ENCODE peak calls at places on chromosomes 7 and 10, in nine cellular contexts. Q is choroid plexus epithelial cell; X is IMR-90; P is brain microvascular endothelial cell; E is lung; T is neural progenitor cell; B is CD4-positive, alpha-beta T cell; S is heart right ventricle; M is CD8-positive, alpha-beta T cell. L is an unnamed sample.
A peak's percentile ranks its signal among the peaks of the same experiment; 100 is the strongest.

GRCh38 chr7:33753881-33754525 is 151.3 kb upstream of the BMPER start:
- DNase-seq in E (no peak), P (no peak), S (no peak), Q (no peak), T (no peak), B (no peak), X (peak; percentile 20), M (no peak), L (no peak)

GRCh38 chr10:12412671-12413368 is 63.5 kb downstream of the CAMK1D start:
- DNase-seq in P (no peak), T (no peak), B (no peak), E (no peak), S (no peak), M (peak; percentile 34), Q (no peak), X (no peak), L (no peak)

GRCh38 chr10:51832652-51833383 is 133.4 kb upstream of the CSTF2T start:
- DNase-seq in S (no peak), T (peak; percentile 16), P (peak; percentile 78), B (no peak), E (no peak), M (no peak), X (peak; percentile 93), Q (peak; percentile 76), L (peak; percentile 68)

GRCh38 chr7:122885583-122886356 is 490 bp downstream of the CADPS2 start:
- DNase-seq in M (no peak), T (peak; percentile 83), P (peak; percentile 51), X (no peak), E (peak; percentile 32), S (peak; percentile 30), Q (peak; percentile 60), B (no peak), L (peak; percentile 43)

GRCh38 chr7:117012284-117013174 is 59.2 kb downstream of the ST7 start:
- DNase-seq in S (no peak), E (no peak), P (peak; percentile 51), T (peak; percentile 42), M (no peak), Q (peak; percentile 79), B (no peak), X (peak; percentile 66), L (peak; percentile 61)

GRCh38 chr7:39741942-39742623 is 118.7 kb downstream of the RALA start:
- DNase-seq in E (no peak), X (peak; percentile 41), Q (peak; percentile 52), P (peak; percentile 4), T (peak; percentile 78), B (peak; percentile 28), M (peak; percentile 56), S (no peak), L (peak; percentile 24)

GRCh38 chr7:151432658-151433521 is 7.1 kb downstream of the CRYGN start:
- DNase-seq in T (no peak), Q (no peak), X (no peak), S (no peak), P (no peak), B (peak; percentile 38), M (peak; percentile 44), E (no peak), L (no peak)

GRCh38 chr10:24207781-24208611 is 942 bp upstream of the KIAA1217 start:
- DNase-seq in Q (peak; percentile 50), E (peak; percentile 33), X (no peak), P (no peak), T (peak; percentile 51), S (peak; percentile 73), M (no peak), B (no peak), L (peak; percentile 25)

GRCh38 chr7:99036531-99037175 is 107.3 kb downstream of the SMURF1 start:
- DNase-seq in X (peak; percentile 65), M (no peak), T (peak; percentile 73), S (no peak), P (peak; percentile 48), Q (peak; percentile 90), E (no peak), B (no peak), L (peak; percentile 96)
- TF ChIP-seq CTCF in X (peak; percentile 32), M (no peak), T (peak; percentile 62), S (peak; percentile 38), P (peak; percentile 70), Q (peak; percentile 77), E (no peak), B (no peak), L (peak; percentile 52)

GRCh38 chr7:156019308-156019707 is 207.0 kb upstream of the SHH start:
- DNase-seq in P (no peak), M (no peak), B (no peak), S (no peak), T (no peak), Q (no peak), E (no peak), X (no peak), L (no peak)

GRCh38 chr7:156019776-156020565 is 207.7 kb upstream of the SHH start:
- DNase-seq in Q (no peak), S (no peak), M (no peak), B (no peak), P (no peak), T (no peak), E (no peak), X (no peak), L (no peak)

GRCh38 chr7:156022483-156023459 is 210.5 kb upstream of the SHH start:
- DNase-seq in B (no peak), T (no peak), P (no peak), E (no peak), S (no peak), Q (no peak), M (no peak), X (no peak), L (no peak)

GRCh38 chr7:156021476-156021875 is 209.2 kb upstream of the SHH start:
- DNase-seq in M (no peak), P (no peak), X (no peak), Q (no peak), B (no peak), S (no peak), T (no peak), E (no peak), L (no peak)

DNA sequence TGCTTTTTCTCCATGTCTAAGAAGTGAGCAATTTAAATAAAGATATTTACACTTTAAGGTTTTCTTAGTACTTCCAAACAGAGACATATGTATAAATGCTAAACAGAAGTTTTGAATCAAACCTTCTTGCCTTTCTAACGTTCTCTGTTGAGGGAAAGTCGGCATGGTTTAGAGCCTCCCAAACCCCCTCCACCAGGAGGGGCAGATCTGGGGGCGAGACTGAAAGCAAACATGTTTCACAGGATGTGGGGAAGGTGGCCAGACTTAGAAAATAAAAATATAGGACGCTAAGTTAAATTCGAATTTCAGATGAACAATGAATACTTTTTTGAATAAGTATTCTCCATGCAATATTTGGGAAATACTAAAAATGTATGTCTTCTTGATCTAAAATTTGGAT is 208.3 kb upstream of the SHH start:
- DNase-seq in E (no peak), P (no peak), M (no peak), S (no peak), T (no peak), Q (no peak), B (no peak), X (no peak), L (no peak)
- TF ChIP-seq CTCF in E (no peak), P (no peak), M (no peak), S (no peak), T (no peak), Q (no peak), B (no peak), X (no peak), L (no peak)

GRCh38 chr7:50783304-50783703 is 608 bp upstream of the GRB10 start:
- DNase-seq in S (no peak), X (no peak), B (no peak), Q (no peak), T (no peak), M (no peak), E (no peak), P (no peak), L (no peak)

GRCh38 chr7:50781894-50782293 is 802 bp downstream of the GRB10 start:
- DNase-seq in X (no peak), T (no peak), P (no peak), E (no peak), Q (no peak), B (no peak), S (no peak), M (no peak), L (no peak)

GRCh38 chr7:50781371-50781770 is 1.3 kb downstream of the GRB10 start:
- DNase-seq in B (peak; percentile 7), P (no peak), E (no peak), M (peak; percentile 51), S (peak; percentile 24), Q (no peak), T (peak; percentile 60), X (no peak), L (no peak)

GRCh38 chr7:50783801-50784507 is 1.3 kb upstream of the GRB10 start:
- DNase-seq in B (no peak), X (peak; percentile 29), P (no peak), E (no peak), M (no peak), T (no peak), Q (peak; percentile 61), S (no peak), L (no peak)

DNA sequence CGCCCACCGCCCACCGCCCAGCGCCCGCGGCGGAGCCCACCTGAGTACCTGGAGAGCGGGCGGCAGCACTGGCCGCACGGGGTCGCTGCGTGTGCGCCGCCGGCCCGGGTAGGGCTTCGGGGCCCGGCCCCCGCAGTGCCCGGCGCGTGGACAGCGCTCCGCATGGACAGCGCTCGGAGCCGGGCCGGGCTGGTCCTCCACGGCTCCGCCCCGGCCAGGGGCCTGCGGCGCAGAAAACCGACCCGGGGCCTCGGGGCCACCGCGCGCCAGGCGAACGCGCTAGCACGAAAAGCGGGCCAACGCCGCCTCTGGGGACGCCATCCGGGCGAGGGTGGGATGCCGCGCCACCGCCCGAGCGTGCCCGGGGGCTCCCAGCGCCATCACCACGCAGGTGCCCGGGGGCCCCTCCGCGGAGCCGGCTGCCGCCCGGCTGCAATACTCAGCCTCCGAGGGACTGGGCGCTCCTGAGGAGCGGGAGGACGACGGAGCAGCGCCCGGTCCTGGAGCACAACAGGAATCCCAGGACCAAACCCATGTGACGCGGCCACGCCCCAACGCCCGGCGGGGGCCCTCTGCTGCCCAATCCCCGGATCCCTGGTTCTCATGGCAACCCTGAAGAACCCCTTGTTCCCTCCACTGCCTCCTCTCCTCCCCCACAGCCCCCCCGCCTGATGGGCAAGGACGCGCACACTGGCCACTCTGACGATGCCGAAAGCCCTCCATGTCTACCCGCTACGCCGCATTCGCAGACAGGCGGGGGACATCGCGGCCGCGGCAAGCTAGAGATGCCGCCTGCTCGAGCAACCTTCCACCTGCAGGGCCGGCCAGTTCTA is at the start of gene GRB10:
- DNase-seq in E (no peak), T (peak; percentile 84), P (no peak), S (peak; percentile 37), X (peak; percentile 20), Q (peak; percentile 39), B (no peak), M (peak; percentile 18), L (no peak)
- TF ChIP-seq CTCF in E (no peak), T (peak; percentile 34), P (peak; percentile 34), S (no peak), X (peak; percentile 45), Q (peak; percentile 18), B (no peak), M (no peak), L (peak; percentile 13)

GRCh38 chr7:19752045-19752444 is 21.4 kb downstream of the TMEM196 start:
- DNase-seq in B (no peak), Q (no peak), P (no peak), M (no peak), E (no peak), T (no peak), X (no peak), S (no peak), L (peak; percentile 47)

GRCh38 chr7:19749658-19750057 is 23.8 kb downstream of the TMEM196 start:
- DNase-seq in S (no peak), T (no peak), B (no peak), E (no peak), Q (peak; percentile 13), M (no peak), X (no peak), P (no peak), L (peak; percentile 10)

DNA sequence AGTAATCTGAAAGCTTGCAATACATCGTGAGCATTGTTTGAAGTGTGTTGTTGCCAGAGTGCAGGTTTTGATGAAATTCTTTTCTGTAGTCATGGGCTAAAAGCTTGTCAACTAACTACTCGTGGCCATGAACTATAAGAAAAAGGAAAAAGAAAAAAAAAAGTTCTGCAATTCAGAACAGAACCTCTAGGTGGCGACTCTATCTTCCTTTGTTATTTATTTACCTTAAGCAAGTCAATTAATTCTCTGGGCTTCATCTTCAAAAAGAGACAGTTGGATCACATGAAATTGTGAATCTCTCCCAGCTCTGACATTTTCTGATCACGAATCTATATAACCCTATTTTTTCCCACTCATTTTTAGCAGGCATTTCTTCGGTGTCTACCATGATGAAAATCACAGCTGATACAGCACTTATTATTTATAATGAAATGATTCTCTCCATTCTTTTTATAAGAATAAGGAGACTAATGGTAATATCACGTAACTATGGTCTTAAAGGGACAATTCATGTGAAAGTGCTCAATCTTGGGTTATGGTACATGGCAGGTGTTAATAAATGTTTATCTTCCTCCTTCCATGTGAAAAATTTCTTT is 18.8 kb downstream of the TMEM196 start:
- DNase-seq in S (no peak), Q (peak; percentile 61), T (peak; percentile 15), X (peak; percentile 12), P (peak; percentile 9), B (no peak), M (no peak), E (no peak), L (peak; percentile 69)
- TF ChIP-seq CTCF in S (peak; percentile 69), Q (peak; percentile 66), T (peak; percentile 88), X (peak; percentile 62), P (peak; percentile 58), B (peak; percentile 82), M (peak; percentile 83), E (peak; percentile 17), L (peak; percentile 64)

L was measured in fibroblast of the aortic adventitia.